ENCODE peak calls at places on chromosomes 6 and 20, in eight cellular contexts. L, F, X, O, Q, K, G and B are unnamed samples.

GRCh38 chr6:134748484-134748883 is 201.4 kb downstream of the ALDH8A1 start:
- DNase-seq in G (no peak), O (no peak), Q (no peak), L (no peak), X (no peak), K (no peak), F (no peak), B (no peak)

GRCh38 chr6:158475344-158476302 is 84.3 kb upstream of the TMEM181 start:
- DNase-seq in L (no peak), F (no peak), G (peak), O (no peak), K (peak), Q (no peak), X (peak), B (no peak)

GRCh38 chr6:38194589-38194988 is 375.1 kb downstream of the ZFAND3 start:
- DNase-seq in G (no peak), L (no peak), F (no peak), K (no peak), X (no peak), Q (no peak), O (no peak), B (no peak)

GRCh38 chr20:19598117-19598516 is 159.9 kb upstream of the RIN2 start:
- DNase-seq in X (no peak), F (no peak), K (no peak), Q (no peak), O (no peak), L (peak), G (no peak), B (no peak)

GRCh38 chr6:14108571-14109410 is 8.8 kb upstream of the CD83 start:
- DNase-seq in K (no peak), G (no peak), Q (no peak), O (no peak), F (no peak), X (no peak), L (no peak), B (no peak)

GRCh38 chr20:53569606-53570307 is 23.9 kb downstream of the ZNF217 start:
- DNase-seq in F (no peak), G (no peak), O (no peak), K (no peak), L (no peak), X (no peak), Q (no peak), B (no peak)

GRCh38 chr20:840858-841567 is 7.5 kb downstream of the FAM110A start:
- DNase-seq in Q (no peak), L (peak), G (peak), K (no peak), X (no peak), F (no peak), O (no peak), B (no peak)

GRCh38 chr20:34546751-34547181 is 11.8 kb upstream of the MAP1LC3A start:
- DNase-seq in G (no peak), L (peak), K (no peak), O (no peak), X (no peak), Q (no peak), F (no peak), B (no peak)

GRCh38 chr20:48615871-48616270 is 211.9 kb downstream of the PREX1 start:
- DNase-seq in Q (no peak), G (no peak), L (no peak), F (no peak), K (no peak), O (no peak), X (no peak), B (no peak)

GRCh38 chr6:155004576-155005345 is 9.6 kb downstream of the TIAM2 start:
- DNase-seq in O (no peak), X (no peak), F (no peak), G (no peak), K (no peak), L (no peak), Q (no peak), B (no peak)